ENCODE peak calls at places on chromosome 13, in ten cellular contexts. One of them, this sample, is unnamed.

GRCh38 chr13:41053384-41053826 is 7.9 kb upstream of the WBP4 start:
- DNase-seq in AG20443: peak
- DNase-seq in progenitor cell of endocrine pancreas: no peak
- DNase-seq in HFFc6: peak
- DNase-seq in T-helper 9 cell: no peak
- DNase-seq in stimulated activated CD8-positive, alpha-beta memory T cell treated with anti-CD3 and anti-CD28 coated beads, Interleukin-15, amount 100 ng/mL, for 1 hour: no peak
- DNase-seq in NCI-H1105 treated with DMSO at 0.1 percent for 48 hours: no peak
- DNase-seq in stimulated activated CD4-positive, alpha-beta T cell treated with anti-CD3 and anti-CD28 coated beads, Interleukin-2, amount 100 ng/mL, for 24 hours: no peak
- DNase-seq in memory B cell: peak
- DNase-seq in NCI-H1092: no peak
- DNase-seq in this sample: no peak

GRCh38 chr13:77751513-77752456 is 54.3 kb downstream of the SLAIN1 start:
- DNase-seq in T-helper 9 cell: peak
- DNase-seq in stimulated activated CD4-positive, alpha-beta T cell treated with anti-CD3 and anti-CD28 coated beads, Interleukin-2, amount 100 ng/mL, for 24 hours: peak
- DNase-seq in memory B cell: peak
- DNase-seq in stimulated activated CD8-positive, alpha-beta memory T cell treated with anti-CD3 and anti-CD28 coated beads, Interleukin-15, amount 100 ng/mL, for 1 hour: peak
- DNase-seq in NCI-H1092: peak
- DNase-seq in NCI-H1105 treated with DMSO at 0.1 percent for 48 hours: peak
- DNase-seq in progenitor cell of endocrine pancreas: no peak
- DNase-seq in AG20443: peak
- DNase-seq in HFFc6: peak
- DNase-seq in this sample: peak

GRCh38 chr13:97434417-97435296 is 688 bp downstream of the RAP2A start:
- DNase-seq in NCI-H1092: no peak
- DNase-seq in stimulated activated CD4-positive, alpha-beta T cell treated with anti-CD3 and anti-CD28 coated beads, Interleukin-2, amount 100 ng/mL, for 24 hours: peak
- DNase-seq in HFFc6: peak
- DNase-seq in memory B cell: no peak
- DNase-seq in AG20443: peak
- DNase-seq in progenitor cell of endocrine pancreas: no peak
- DNase-seq in T-helper 9 cell: peak
- DNase-seq in stimulated activated CD8-positive, alpha-beta memory T cell treated with anti-CD3 and anti-CD28 coated beads, Interleukin-15, amount 100 ng/mL, for 1 hour: peak
- DNase-seq in NCI-H1105 treated with DMSO at 0.1 percent for 48 hours: peak
- DNase-seq in this sample: peak

GRCh38 chr13:26327905-26328304 is 74.0 kb downstream of the CDK8 start:
- DNase-seq in HFFc6: no peak
- DNase-seq in progenitor cell of endocrine pancreas: no peak
- DNase-seq in stimulated activated CD4-positive, alpha-beta T cell treated with anti-CD3 and anti-CD28 coated beads, Interleukin-2, amount 100 ng/mL, for 24 hours: no peak
- DNase-seq in AG20443: no peak
- DNase-seq in stimulated activated CD8-positive, alpha-beta memory T cell treated with anti-CD3 and anti-CD28 coated beads, Interleukin-15, amount 100 ng/mL, for 1 hour: no peak
- DNase-seq in T-helper 9 cell: no peak
- DNase-seq in NCI-H1092: no peak
- DNase-seq in NCI-H1105 treated with DMSO at 0.1 percent for 48 hours: no peak
- DNase-seq in memory B cell: no peak
- DNase-seq in this sample: no peak

GRCh38 chr13:43865892-43866291 is 13.6 kb downstream of the CCDC122 start:
- DNase-seq in stimulated activated CD4-positive, alpha-beta T cell treated with anti-CD3 and anti-CD28 coated beads, Interleukin-2, amount 100 ng/mL, for 24 hours: no peak
- DNase-seq in T-helper 9 cell: no peak
- DNase-seq in memory B cell: no peak
- DNase-seq in NCI-H1092: no peak
- DNase-seq in NCI-H1105 treated with DMSO at 0.1 percent for 48 hours: no peak
- DNase-seq in HFFc6: peak
- DNase-seq in stimulated activated CD8-positive, alpha-beta memory T cell treated with anti-CD3 and anti-CD28 coated beads, Interleukin-15, amount 100 ng/mL, for 1 hour: no peak
- DNase-seq in progenitor cell of endocrine pancreas: no peak
- DNase-seq in AG20443: peak
- DNase-seq in this sample: no peak

GRCh38 chr13:29507356-29507755 is 88.1 kb downstream of the SLC7A1 start:
- DNase-seq in T-helper 9 cell: no peak
- DNase-seq in HFFc6: no peak
- DNase-seq in memory B cell: no peak
- DNase-seq in NCI-H1105 treated with DMSO at 0.1 percent for 48 hours: peak
- DNase-seq in stimulated activated CD4-positive, alpha-beta T cell treated with anti-CD3 and anti-CD28 coated beads, Interleukin-2, amount 100 ng/mL, for 24 hours: no peak
- DNase-seq in progenitor cell of endocrine pancreas: no peak
- DNase-seq in NCI-H1092: peak
- DNase-seq in stimulated activated CD8-positive, alpha-beta memory T cell treated with anti-CD3 and anti-CD28 coated beads, Interleukin-15, amount 100 ng/mL, for 1 hour: no peak
- DNase-seq in AG20443: no peak
- DNase-seq in this sample: peak

GRCh38 chr13:27065582-27065981 is 106.0 kb downstream of the USP12 start:
- DNase-seq in T-helper 9 cell: no peak
- DNase-seq in HFFc6: no peak
- DNase-seq in progenitor cell of endocrine pancreas: no peak
- DNase-seq in stimulated activated CD4-positive, alpha-beta T cell treated with anti-CD3 and anti-CD28 coated beads, Interleukin-2, amount 100 ng/mL, for 24 hours: no peak
- DNase-seq in stimulated activated CD8-positive, alpha-beta memory T cell treated with anti-CD3 and anti-CD28 coated beads, Interleukin-15, amount 100 ng/mL, for 1 hour: no peak
- DNase-seq in AG20443: no peak
- DNase-seq in NCI-H1092: no peak
- DNase-seq in memory B cell: no peak
- DNase-seq in NCI-H1105 treated with DMSO at 0.1 percent for 48 hours: no peak
- DNase-seq in this sample: no peak

GRCh38 chr13:99200433-99201167 is at the start of gene UBAC2:
- DNase-seq in AG20443: peak
- DNase-seq in T-helper 9 cell: peak
- DNase-seq in stimulated activated CD8-positive, alpha-beta memory T cell treated with anti-CD3 and anti-CD28 coated beads, Interleukin-15, amount 100 ng/mL, for 1 hour: peak
- DNase-seq in NCI-H1105 treated with DMSO at 0.1 percent for 48 hours: peak
- DNase-seq in NCI-H1092: peak
- DNase-seq in progenitor cell of endocrine pancreas: peak
- DNase-seq in memory B cell: peak
- DNase-seq in stimulated activated CD4-positive, alpha-beta T cell treated with anti-CD3 and anti-CD28 coated beads, Interleukin-2, amount 100 ng/mL, for 24 hours: peak
- DNase-seq in HFFc6: peak
- DNase-seq in this sample: peak

GRCh38 chr13:30159446-30159839 is 147.9 kb downstream of the KATNAL1 start:
- DNase-seq in AG20443: peak
- DNase-seq in memory B cell: no peak
- DNase-seq in stimulated activated CD8-positive, alpha-beta memory T cell treated with anti-CD3 and anti-CD28 coated beads, Interleukin-15, amount 100 ng/mL, for 1 hour: no peak
- DNase-seq in NCI-H1092: no peak
- DNase-seq in stimulated activated CD4-positive, alpha-beta T cell treated with anti-CD3 and anti-CD28 coated beads, Interleukin-2, amount 100 ng/mL, for 24 hours: peak
- DNase-seq in NCI-H1105 treated with DMSO at 0.1 percent for 48 hours: no peak
- DNase-seq in progenitor cell of endocrine pancreas: no peak
- DNase-seq in HFFc6: peak
- DNase-seq in T-helper 9 cell: no peak
- DNase-seq in this sample: no peak

GRCh38 chr13:66887088-66887487 is 343.0 kb downstream of the PCDH9 start:
- DNase-seq in stimulated activated CD8-positive, alpha-beta memory T cell treated with anti-CD3 and anti-CD28 coated beads, Interleukin-15, amount 100 ng/mL, for 1 hour: no peak
- DNase-seq in memory B cell: peak
- DNase-seq in NCI-H1092: peak
- DNase-seq in NCI-H1105 treated with DMSO at 0.1 percent for 48 hours: peak
- DNase-seq in stimulated activated CD4-positive, alpha-beta T cell treated with anti-CD3 and anti-CD28 coated beads, Interleukin-2, amount 100 ng/mL, for 24 hours: no peak
- DNase-seq in progenitor cell of endocrine pancreas: no peak
- DNase-seq in HFFc6: no peak
- DNase-seq in AG20443: no peak
- DNase-seq in T-helper 9 cell: no peak
- DNase-seq in this sample: no peak

GRCh38 chr13:73040968-73041580 is 17.7 kb upstream of the KLF5 start:
- DNase-seq in progenitor cell of endocrine pancreas: no peak
- DNase-seq in stimulated activated CD4-positive, alpha-beta T cell treated with anti-CD3 and anti-CD28 coated beads, Interleukin-2, amount 100 ng/mL, for 24 hours: no peak
- DNase-seq in AG20443: no peak
- DNase-seq in NCI-H1092: no peak
- DNase-seq in HFFc6: no peak
- DNase-seq in T-helper 9 cell: no peak
- DNase-seq in memory B cell: no peak
- DNase-seq in NCI-H1105 treated with DMSO at 0.1 percent for 48 hours: no peak
- DNase-seq in stimulated activated CD8-positive, alpha-beta memory T cell treated with anti-CD3 and anti-CD28 coated beads, Interleukin-15, amount 100 ng/mL, for 1 hour: no peak
- DNase-seq in this sample: no peak

GRCh38 chr13:43058318-43058674 is 34.9 kb downstream of the DNAJC15 start:
- DNase-seq in T-helper 9 cell: no peak
- DNase-seq in NCI-H1092: no peak
- DNase-seq in stimulated activated CD4-positive, alpha-beta T cell treated with anti-CD3 and anti-CD28 coated beads, Interleukin-2, amount 100 ng/mL, for 24 hours: no peak
- DNase-seq in memory B cell: no peak
- DNase-seq in AG20443: peak
- DNase-seq in HFFc6: peak
- DNase-seq in progenitor cell of endocrine pancreas: no peak
- DNase-seq in stimulated activated CD8-positive, alpha-beta memory T cell treated with anti-CD3 and anti-CD28 coated beads, Interleukin-15, amount 100 ng/mL, for 1 hour: no peak
- DNase-seq in NCI-H1105 treated with DMSO at 0.1 percent for 48 hours: no peak
- DNase-seq in this sample: no peak

GRCh38 chr13:111981446-111982165 is 85.3 kb upstream of the SOX1 start:
- DNase-seq in HFFc6: no peak
- DNase-seq in AG20443: no peak
- DNase-seq in memory B cell: no peak
- DNase-seq in progenitor cell of endocrine pancreas: no peak
- DNase-seq in NCI-H1092: no peak
- DNase-seq in stimulated activated CD4-positive, alpha-beta T cell treated with anti-CD3 and anti-CD28 coated beads, Interleukin-2, amount 100 ng/mL, for 24 hours: no peak
- DNase-seq in NCI-H1105 treated with DMSO at 0.1 percent for 48 hours: no peak
- DNase-seq in stimulated activated CD8-positive, alpha-beta memory T cell treated with anti-CD3 and anti-CD28 coated beads, Interleukin-15, amount 100 ng/mL, for 1 hour: no peak
- DNase-seq in T-helper 9 cell: no peak
- DNase-seq in this sample: no peak

GRCh38 chr13:21964686-21965085 is 293.8 kb downstream of the FGF9 start:
- DNase-seq in AG20443: peak
- DNase-seq in HFFc6: no peak
- DNase-seq in stimulated activated CD8-positive, alpha-beta memory T cell treated with anti-CD3 and anti-CD28 coated beads, Interleukin-15, amount 100 ng/mL, for 1 hour: no peak
- DNase-seq in stimulated activated CD4-positive, alpha-beta T cell treated with anti-CD3 and anti-CD28 coated beads, Interleukin-2, amount 100 ng/mL, for 24 hours: no peak
- DNase-seq in progenitor cell of endocrine pancreas: no peak
- DNase-seq in NCI-H1092: no peak
- DNase-seq in T-helper 9 cell: no peak
- DNase-seq in memory B cell: no peak
- DNase-seq in NCI-H1105 treated with DMSO at 0.1 percent for 48 hours: no peak
- DNase-seq in this sample: no peak

GRCh38 chr13:114002771-114003321 is 29.0 kb upstream of the C13orf46 start:
- DNase-seq in NCI-H1092: no peak
- DNase-seq in NCI-H1105 treated with DMSO at 0.1 percent for 48 hours: no peak
- DNase-seq in HFFc6: no peak
- DNase-seq in stimulated activated CD4-positive, alpha-beta T cell treated with anti-CD3 and anti-CD28 coated beads, Interleukin-2, amount 100 ng/mL, for 24 hours: no peak
- DNase-seq in T-helper 9 cell: no peak
- DNase-seq in AG20443: no peak
- DNase-seq in progenitor cell of endocrine pancreas: no peak
- DNase-seq in memory B cell: no peak
- DNase-seq in stimulated activated CD8-positive, alpha-beta memory T cell treated with anti-CD3 and anti-CD28 coated beads, Interleukin-15, amount 100 ng/mL, for 1 hour: no peak
- DNase-seq in this sample: no peak

GRCh38 chr13:24670927-24671326 is 9.3 kb upstream of the ATP12A start:
- DNase-seq in NCI-H1092: no peak
- DNase-seq in progenitor cell of endocrine pancreas: no peak
- DNase-seq in T-helper 9 cell: no peak
- DNase-seq in HFFc6: peak
- DNase-seq in AG20443: peak
- DNase-seq in stimulated activated CD8-positive, alpha-beta memory T cell treated with anti-CD3 and anti-CD28 coated beads, Interleukin-15, amount 100 ng/mL, for 1 hour: no peak
- DNase-seq in memory B cell: no peak
- DNase-seq in NCI-H1105 treated with DMSO at 0.1 percent for 48 hours: no peak
- DNase-seq in stimulated activated CD4-positive, alpha-beta T cell treated with anti-CD3 and anti-CD28 coated beads, Interleukin-2, amount 100 ng/mL, for 24 hours: no peak
- DNase-seq in this sample: peak

GRCh38 chr13:101916108-101916757 is 463.8 kb downstream of the ITGBL1 start:
- DNase-seq in NCI-H1092: peak
- DNase-seq in NCI-H1105 treated with DMSO at 0.1 percent for 48 hours: peak
- DNase-seq in stimulated activated CD8-positive, alpha-beta memory T cell treated with anti-CD3 and anti-CD28 coated beads, Interleukin-15, amount 100 ng/mL, for 1 hour: no peak
- DNase-seq in stimulated activated CD4-positive, alpha-beta T cell treated with anti-CD3 and anti-CD28 coated beads, Interleukin-2, amount 100 ng/mL, for 24 hours: no peak
- DNase-seq in T-helper 9 cell: no peak
- DNase-seq in HFFc6: no peak
- DNase-seq in memory B cell: no peak
- DNase-seq in progenitor cell of endocrine pancreas: no peak
- DNase-seq in AG20443: peak
- DNase-seq in this sample: no peak

GRCh38 chr13:67230774-67231480 is 791 bp upstream of the PCDH9 start:
- DNase-seq in progenitor cell of endocrine pancreas: peak
- DNase-seq in AG20443: peak
- DNase-seq in HFFc6: peak
- DNase-seq in NCI-H1105 treated with DMSO at 0.1 percent for 48 hours: peak
- DNase-seq in T-helper 9 cell: peak
- DNase-seq in stimulated activated CD8-positive, alpha-beta memory T cell treated with anti-CD3 and anti-CD28 coated beads, Interleukin-15, amount 100 ng/mL, for 1 hour: no peak
- DNase-seq in memory B cell: no peak
- DNase-seq in NCI-H1092: peak
- DNase-seq in stimulated activated CD4-positive, alpha-beta T cell treated with anti-CD3 and anti-CD28 coated beads, Interleukin-2, amount 100 ng/mL, for 24 hours: peak
- DNase-seq in this sample: peak

GRCh38 chr13:109840201-109840892 is 54.0 kb upstream of the IRS2 start:
- DNase-seq in stimulated activated CD4-positive, alpha-beta T cell treated with anti-CD3 and anti-CD28 coated beads, Interleukin-2, amount 100 ng/mL, for 24 hours: peak
- DNase-seq in memory B cell: no peak
- DNase-seq in HFFc6: peak
- DNase-seq in NCI-H1105 treated with DMSO at 0.1 percent for 48 hours: no peak
- DNase-seq in T-helper 9 cell: no peak
- DNase-seq in AG20443: peak
- DNase-seq in NCI-H1092: no peak
- DNase-seq in stimulated activated CD8-positive, alpha-beta memory T cell treated with anti-CD3 and anti-CD28 coated beads, Interleukin-15, amount 100 ng/mL, for 1 hour: no peak
- DNase-seq in progenitor cell of endocrine pancreas: no peak
- DNase-seq in this sample: peak

GRCh38 chr13:97976551-97977375 is 23.3 kb downstream of the IPO5 start:
- DNase-seq in T-helper 9 cell: peak
- DNase-seq in NCI-H1105 treated with DMSO at 0.1 percent for 48 hours: no peak
- DNase-seq in stimulated activated CD8-positive, alpha-beta memory T cell treated with anti-CD3 and anti-CD28 coated beads, Interleukin-15, amount 100 ng/mL, for 1 hour: peak
- DNase-seq in progenitor cell of endocrine pancreas: peak
- DNase-seq in HFFc6: no peak
- DNase-seq in stimulated activated CD4-positive, alpha-beta T cell treated with anti-CD3 and anti-CD28 coated beads, Interleukin-2, amount 100 ng/mL, for 24 hours: no peak
- DNase-seq in AG20443: peak
- DNase-seq in memory B cell: peak
- DNase-seq in NCI-H1092: no peak
- DNase-seq in this sample: no peak

GRCh38 chr13:48081739-48082138 is 13.2 kb downstream of the MED4 start:
- DNase-seq in NCI-H1105 treated with DMSO at 0.1 percent for 48 hours: no peak
- DNase-seq in stimulated activated CD4-positive, alpha-beta T cell treated with anti-CD3 and anti-CD28 coated beads, Interleukin-2, amount 100 ng/mL, for 24 hours: no peak
- DNase-seq in AG20443: no peak
- DNase-seq in T-helper 9 cell: no peak
- DNase-seq in HFFc6: no peak
- DNase-seq in stimulated activated CD8-positive, alpha-beta memory T cell treated with anti-CD3 and anti-CD28 coated beads, Interleukin-15, amount 100 ng/mL, for 1 hour: no peak
- DNase-seq in memory B cell: no peak
- DNase-seq in NCI-H1092: no peak
- DNase-seq in progenitor cell of endocrine pancreas: no peak
- DNase-seq in this sample: no peak

GRCh38 chr13:108044929-108045328 is 170.4 kb downstream of the LIG4 start:
- DNase-seq in progenitor cell of endocrine pancreas: no peak
- DNase-seq in AG20443: no peak
- DNase-seq in stimulated activated CD4-positive, alpha-beta T cell treated with anti-CD3 and anti-CD28 coated beads, Interleukin-2, amount 100 ng/mL, for 24 hours: no peak
- DNase-seq in stimulated activated CD8-positive, alpha-beta memory T cell treated with anti-CD3 and anti-CD28 coated beads, Interleukin-15, amount 100 ng/mL, for 1 hour: no peak
- DNase-seq in HFFc6: no peak
- DNase-seq in T-helper 9 cell: no peak
- DNase-seq in NCI-H1092: no peak
- DNase-seq in NCI-H1105 treated with DMSO at 0.1 percent for 48 hours: peak
- DNase-seq in memory B cell: no peak
- DNase-seq in this sample: no peak

GRCh38 chr13:72820156-72820897 is 38.4 kb downstream of the PIBF1 start:
- DNase-seq in HFFc6: peak
- DNase-seq in T-helper 9 cell: no peak
- DNase-seq in stimulated activated CD4-positive, alpha-beta T cell treated with anti-CD3 and anti-CD28 coated beads, Interleukin-2, amount 100 ng/mL, for 24 hours: no peak
- DNase-seq in progenitor cell of endocrine pancreas: no peak
- DNase-seq in stimulated activated CD8-positive, alpha-beta memory T cell treated with anti-CD3 and anti-CD28 coated beads, Interleukin-15, amount 100 ng/mL, for 1 hour: no peak
- DNase-seq in AG20443: peak
- DNase-seq in NCI-H1105 treated with DMSO at 0.1 percent for 48 hours: no peak
- DNase-seq in NCI-H1092: no peak
- DNase-seq in memory B cell: no peak
- DNase-seq in this sample: no peak

GRCh38 chr13:40275636-40276035 is 390.8 kb downstream of the FOXO1 start:
- DNase-seq in stimulated activated CD8-positive, alpha-beta memory T cell treated with anti-CD3 and anti-CD28 coated beads, Interleukin-15, amount 100 ng/mL, for 1 hour: no peak
- DNase-seq in NCI-H1105 treated with DMSO at 0.1 percent for 48 hours: no peak
- DNase-seq in stimulated activated CD4-positive, alpha-beta T cell treated with anti-CD3 and anti-CD28 coated beads, Interleukin-2, amount 100 ng/mL, for 24 hours: no peak
- DNase-seq in AG20443: peak
- DNase-seq in progenitor cell of endocrine pancreas: no peak
- DNase-seq in T-helper 9 cell: no peak
- DNase-seq in memory B cell: no peak
- DNase-seq in HFFc6: peak
- DNase-seq in NCI-H1092: no peak
- DNase-seq in this sample: no peak

GRCh38 chr13:38265135-38265497 is 84.5 kb upstream of the UFM1 start:
- DNase-seq in memory B cell: no peak
- DNase-seq in stimulated activated CD4-positive, alpha-beta T cell treated with anti-CD3 and anti-CD28 coated beads, Interleukin-2, amount 100 ng/mL, for 24 hours: no peak
- DNase-seq in HFFc6: no peak
- DNase-seq in NCI-H1105 treated with DMSO at 0.1 percent for 48 hours: no peak
- DNase-seq in T-helper 9 cell: no peak
- DNase-seq in AG20443: no peak
- DNase-seq in NCI-H1092: peak
- DNase-seq in stimulated activated CD8-positive, alpha-beta memory T cell treated with anti-CD3 and anti-CD28 coated beads, Interleukin-15, amount 100 ng/mL, for 1 hour: no peak
- DNase-seq in progenitor cell of endocrine pancreas: no peak
- DNase-seq in this sample: no peak

GRCh38 chr13:30466841-30467252 is 1.1 kb upstream of the HMGB1 start:
- DNase-seq in HFFc6: no peak
- DNase-seq in stimulated activated CD8-positive, alpha-beta memory T cell treated with anti-CD3 and anti-CD28 coated beads, Interleukin-15, amount 100 ng/mL, for 1 hour: no peak
- DNase-seq in stimulated activated CD4-positive, alpha-beta T cell treated with anti-CD3 and anti-CD28 coated beads, Interleukin-2, amount 100 ng/mL, for 24 hours: no peak
- DNase-seq in progenitor cell of endocrine pancreas: no peak
- DNase-seq in AG20443: no peak
- DNase-seq in NCI-H1092: no peak
- DNase-seq in NCI-H1105 treated with DMSO at 0.1 percent for 48 hours: peak
- DNase-seq in T-helper 9 cell: no peak
- DNase-seq in memory B cell: no peak
- DNase-seq in this sample: peak

GRCh38 chr13:94433055-94433947 is 46.2 kb downstream of the DCT start:
- DNase-seq in memory B cell: no peak
- DNase-seq in HFFc6: no peak
- DNase-seq in progenitor cell of endocrine pancreas: no peak
- DNase-seq in AG20443: no peak
- DNase-seq in stimulated activated CD8-positive, alpha-beta memory T cell treated with anti-CD3 and anti-CD28 coated beads, Interleukin-15, amount 100 ng/mL, for 1 hour: no peak
- DNase-seq in stimulated activated CD4-positive, alpha-beta T cell treated with anti-CD3 and anti-CD28 coated beads, Interleukin-2, amount 100 ng/mL, for 24 hours: no peak
- DNase-seq in T-helper 9 cell: no peak
- DNase-seq in NCI-H1105 treated with DMSO at 0.1 percent for 48 hours: peak
- DNase-seq in NCI-H1092: peak
- DNase-seq in this sample: peak

GRCh38 chr13:105914637-105915036 is 620.8 kb downstream of the EFNB2 start:
- DNase-seq in stimulated activated CD8-positive, alpha-beta memory T cell treated with anti-CD3 and anti-CD28 coated beads, Interleukin-15, amount 100 ng/mL, for 1 hour: no peak
- DNase-seq in memory B cell: no peak
- DNase-seq in T-helper 9 cell: no peak
- DNase-seq in AG20443: peak
- DNase-seq in HFFc6: peak
- DNase-seq in NCI-H1105 treated with DMSO at 0.1 percent for 48 hours: no peak
- DNase-seq in stimulated activated CD4-positive, alpha-beta T cell treated with anti-CD3 and anti-CD28 coated beads, Interleukin-2, amount 100 ng/mL, for 24 hours: no peak
- DNase-seq in NCI-H1092: no peak
- DNase-seq in progenitor cell of endocrine pancreas: no peak
- DNase-seq in this sample: no peak

This sample was measured in DND-41.